ENCODE peak calls at places on chromosome 22, in four cellular contexts. L is CD8-positive, alpha-beta memory T cell; E is amniotic stem cell; V is stimulated activated CD8-positive, alpha-beta memory T cell treated with anti-CD3 and anti-CD28 coated beads, Interleukin-2, amount 100 ng/mL, for 48 hours. Z is an unnamed sample.

GRCh38 chr22:44336962-44337657 is 24.4 kb upstream of the SHISAL1 start:
- DNase-seq in L (no peak), V (no peak), E (no peak), Z (peak)

GRCh38 chr22:35350539-35351503 is 30.1 kb upstream of the HMOX1 start:
- DNase-seq in V (peak), E (peak), L (peak), Z (peak)

GRCh38 chr22:37752189-37753061 is 55.3 kb upstream of the GCAT start:
- DNase-seq in E (peak), V (no peak), L (no peak), Z (no peak)

GRCh38 chr22:25475554-25476022 is 88.9 kb upstream of the GRK3 start:
- DNase-seq in V (no peak), L (no peak), E (no peak), Z (peak)

GRCh38 chr22:50000587-50001387 is 11.8 kb downstream of the IL17REL start:
- DNase-seq in V (no peak), E (no peak), L (no peak), Z (no peak)

GRCh38 chr22:43147821-43148220 is 3.5 kb upstream of the TSPO start:
- DNase-seq in E (no peak), V (no peak), L (no peak), Z (no peak)

GRCh38 chr22:39185601-39186012 is 33.1 kb upstream of the CBX7 start:
- DNase-seq in L (no peak), V (no peak), E (no peak), Z (peak)

GRCh38 chr22:49101873-49102272 is 725.8 kb downstream of the BRD1 start:
- DNase-seq in E (no peak), L (no peak), V (no peak), Z (no peak)

GRCh38 chr22:48694296-48694883 is 1133.3 kb downstream of the BRD1 start:
- DNase-seq in L (no peak), V (no peak), E (no peak), Z (no peak)

GRCh38 chr22:19553201-19553600 is 29.0 kb upstream of the CLDN5 start:
- DNase-seq in V (no peak), E (no peak), L (no peak), Z (no peak)